ENCODE peak calls at places on chromosomes 12 and 14, in eight cellular contexts. One of them, this sample, is unnamed.

GRCh38 chr12:18250313-18250916 is 10.9 kb upstream of the PIK3C2G start:
- DNase-seq in IMR-90: peak
- DNase-seq in lower leg skin: no peak
- DNase-seq in suprapubic skin: no peak
- DNase-seq in testis: no peak
- DNase-seq in uterus: no peak
- DNase-seq in ovary: no peak
- DNase-seq in K562: peak
- DNase-seq in this sample: peak

GRCh38 chr12:51132693-51133092 is 40.2 kb downstream of the TFCP2 start:
- DNase-seq in suprapubic skin: no peak
- DNase-seq in ovary: no peak
- DNase-seq in testis: no peak
- DNase-seq in K562: no peak
- DNase-seq in uterus: no peak
- DNase-seq in lower leg skin: no peak
- DNase-seq in IMR-90: peak
- DNase-seq in this sample: no peak

GRCh38 chr12:107635139-107635538 is 50.5 kb upstream of the PWP1 start:
- DNase-seq in lower leg skin: no peak
- DNase-seq in uterus: no peak
- DNase-seq in ovary: no peak
- DNase-seq in K562: no peak
- DNase-seq in IMR-90: peak
- DNase-seq in suprapubic skin: no peak
- DNase-seq in testis: no peak
- DNase-seq in this sample: no peak

GRCh38 chr14:77221241-77221871 is 39.8 kb downstream of the TMEM63C start:
- DNase-seq in suprapubic skin: no peak
- DNase-seq in ovary: no peak
- DNase-seq in IMR-90: no peak
- DNase-seq in lower leg skin: no peak
- DNase-seq in uterus: no peak
- DNase-seq in testis: no peak
- DNase-seq in K562: no peak
- DNase-seq in this sample: no peak

GRCh38 chr12:109934026-109934425 is 34.0 kb downstream of the TCHP start:
- DNase-seq in IMR-90: peak
- DNase-seq in testis: no peak
- DNase-seq in lower leg skin: no peak
- DNase-seq in ovary: no peak
- DNase-seq in K562: no peak
- DNase-seq in uterus: no peak
- DNase-seq in suprapubic skin: no peak
- DNase-seq in this sample: no peak

GRCh38 chr12:30358113-30358512 is 337.6 kb downstream of the IPO8 start:
- DNase-seq in testis: no peak
- DNase-seq in uterus: no peak
- DNase-seq in K562: no peak
- DNase-seq in ovary: no peak
- DNase-seq in lower leg skin: no peak
- DNase-seq in IMR-90: no peak
- DNase-seq in suprapubic skin: no peak
- DNase-seq in this sample: no peak

GRCh38 chr14:100988411-100988900 is 84.9 kb upstream of the RTL1 start:
- DNase-seq in uterus: no peak
- DNase-seq in IMR-90: peak
- DNase-seq in lower leg skin: no peak
- DNase-seq in testis: no peak
- DNase-seq in suprapubic skin: no peak
- DNase-seq in K562: no peak
- DNase-seq in ovary: no peak
- DNase-seq in this sample: no peak

GRCh38 chr12:124461851-124462623 is 105.4 kb downstream of the NCOR2 start:
- DNase-seq in IMR-90: peak
- DNase-seq in testis: no peak
- DNase-seq in ovary: no peak
- DNase-seq in K562: no peak
- DNase-seq in lower leg skin: no peak
- DNase-seq in uterus: no peak
- DNase-seq in suprapubic skin: no peak
- DNase-seq in this sample: no peak

GRCh38 chr12:77521458-77522115 is 309.1 kb upstream of the NAV3 start:
- DNase-seq in uterus: no peak
- DNase-seq in IMR-90: no peak
- DNase-seq in testis: no peak
- DNase-seq in K562: no peak
- DNase-seq in ovary: no peak
- DNase-seq in lower leg skin: no peak
- DNase-seq in suprapubic skin: no peak
- DNase-seq in this sample: no peak

GRCh38 chr14:90796319-90796718 is 19.9 kb downstream of the TTC7B start:
- DNase-seq in lower leg skin: no peak
- DNase-seq in testis: no peak
- DNase-seq in uterus: no peak
- DNase-seq in K562: peak
- DNase-seq in ovary: no peak
- DNase-seq in suprapubic skin: no peak
- DNase-seq in IMR-90: no peak
- DNase-seq in this sample: no peak

GRCh38 chr14:76706811-76707210 is 54.5 kb upstream of the VASH1 start:
- DNase-seq in IMR-90: no peak
- DNase-seq in lower leg skin: no peak
- DNase-seq in K562: no peak
- DNase-seq in uterus: no peak
- DNase-seq in testis: no peak
- DNase-seq in ovary: no peak
- DNase-seq in suprapubic skin: no peak
- DNase-seq in this sample: no peak

GRCh38 chr12:14665354-14666348 is 30.7 kb downstream of the GUCY2C start:
- DNase-seq in lower leg skin: no peak
- DNase-seq in IMR-90: no peak
- DNase-seq in testis: peak
- DNase-seq in suprapubic skin: no peak
- DNase-seq in K562: peak
- DNase-seq in uterus: no peak
- DNase-seq in ovary: no peak
- DNase-seq in this sample: no peak

GRCh38 chr12:104496336-104496735 is 39.6 kb downstream of the CHST11 start:
- DNase-seq in testis: no peak
- DNase-seq in suprapubic skin: no peak
- DNase-seq in IMR-90: peak
- DNase-seq in K562: no peak
- DNase-seq in lower leg skin: no peak
- DNase-seq in ovary: no peak
- DNase-seq in uterus: no peak
- DNase-seq in this sample: no peak

GRCh38 chr12:6965714-6966113 is 4.8 kb downstream of the PHB2 start:
- DNase-seq in IMR-90: no peak
- DNase-seq in ovary: no peak
- DNase-seq in K562: no peak
- DNase-seq in uterus: no peak
- DNase-seq in testis: no peak
- DNase-seq in lower leg skin: no peak
- DNase-seq in suprapubic skin: no peak
- DNase-seq in this sample: no peak

GRCh38 chr14:60515244-60515695 is 6.3 kb downstream of the SIX6 start:
- DNase-seq in IMR-90: no peak
- DNase-seq in lower leg skin: no peak
- DNase-seq in suprapubic skin: no peak
- DNase-seq in testis: peak
- DNase-seq in uterus: no peak
- DNase-seq in ovary: no peak
- DNase-seq in K562: no peak
- DNase-seq in this sample: no peak

GRCh38 chr14:58787601-58788000 is 149.8 kb downstream of the DACT1 start:
- DNase-seq in IMR-90: no peak
- DNase-seq in suprapubic skin: no peak
- DNase-seq in lower leg skin: no peak
- DNase-seq in ovary: no peak
- DNase-seq in uterus: no peak
- DNase-seq in testis: no peak
- DNase-seq in K562: no peak
- DNase-seq in this sample: no peak

GRCh38 chr14:78254911-78255431 is 84.8 kb downstream of the NRXN3 start:
- DNase-seq in suprapubic skin: no peak
- DNase-seq in K562: no peak
- DNase-seq in lower leg skin: no peak
- DNase-seq in testis: no peak
- DNase-seq in ovary: no peak
- DNase-seq in IMR-90: no peak
- DNase-seq in uterus: no peak
- DNase-seq in this sample: no peak

GRCh38 chr12:75978677-75979076 is 52.9 kb downstream of the PHLDA1 start:
- DNase-seq in testis: no peak
- DNase-seq in suprapubic skin: no peak
- DNase-seq in ovary: no peak
- DNase-seq in IMR-90: no peak
- DNase-seq in uterus: no peak
- DNase-seq in K562: no peak
- DNase-seq in lower leg skin: no peak
- DNase-seq in this sample: no peak
- TF ChIP-seq POLR2A in testis: no peak
- TF ChIP-seq POLR2A in suprapubic skin: no peak
- TF ChIP-seq POLR2A in ovary: no peak
- TF ChIP-seq POLR2A in IMR-90: no peak
- TF ChIP-seq POLR2A in uterus: no peak
- TF ChIP-seq POLR2A in K562: no peak
- TF ChIP-seq POLR2A in lower leg skin: no peak
- TF ChIP-seq POLR2A in this sample: no peak

GRCh38 chr12:949337-950099 is at the start of gene RAD52:
- DNase-seq in testis: peak
- DNase-seq in lower leg skin: peak
- DNase-seq in K562: peak
- DNase-seq in uterus: peak
- DNase-seq in suprapubic skin: peak
- DNase-seq in ovary: peak
- DNase-seq in IMR-90: peak
- DNase-seq in this sample: peak
- TF ChIP-seq POLR2A in testis: peak
- TF ChIP-seq POLR2A in lower leg skin: peak
- TF ChIP-seq POLR2A in K562: peak
- TF ChIP-seq POLR2A in uterus: peak
- TF ChIP-seq POLR2A in suprapubic skin: peak
- TF ChIP-seq POLR2A in ovary: peak
- TF ChIP-seq POLR2A in IMR-90: peak
- TF ChIP-seq POLR2A in this sample: peak

DNA sequence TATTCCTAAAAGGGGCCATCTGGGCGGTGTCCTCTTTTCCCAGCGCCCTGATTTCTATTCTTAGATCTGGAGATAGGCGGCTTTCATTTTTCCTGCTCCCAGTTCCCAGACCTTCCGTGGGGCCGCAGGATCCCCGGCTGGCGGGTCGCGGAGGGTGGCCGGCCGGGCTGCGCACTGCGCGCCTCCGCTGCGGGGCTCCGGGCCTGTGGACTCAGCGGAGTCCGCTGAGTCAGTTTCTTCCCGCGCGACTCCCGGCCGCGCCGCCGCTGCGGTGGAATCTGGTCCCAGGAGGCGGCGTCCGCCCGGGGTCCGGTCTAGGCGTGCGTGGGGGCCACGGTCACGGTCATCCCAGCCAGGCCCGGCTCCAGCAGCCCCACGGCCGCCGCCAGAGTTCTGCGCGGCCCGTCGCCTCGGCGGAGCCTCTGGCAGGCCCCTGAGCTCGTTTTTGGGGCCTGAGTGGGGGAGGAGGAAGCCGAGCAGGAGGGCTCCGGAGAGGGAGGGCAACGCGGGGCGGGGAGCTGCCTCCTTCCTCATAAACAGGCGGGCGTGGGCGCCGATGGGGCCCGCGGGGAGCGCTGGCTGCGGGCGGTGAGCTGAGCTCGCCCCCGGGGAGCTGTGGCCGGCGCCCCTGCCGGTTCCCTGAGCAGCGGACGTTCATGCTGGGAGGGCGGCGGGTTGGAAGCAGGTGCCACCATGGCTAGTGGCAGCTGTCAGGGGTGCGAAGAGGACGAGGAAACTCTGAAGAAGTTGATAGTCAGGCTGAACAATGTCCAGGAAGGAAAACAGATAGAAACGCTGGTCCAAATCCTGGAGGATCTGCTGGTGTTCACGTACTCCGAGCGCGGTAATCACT is at the start of gene LRRK2:
- DNase-seq in suprapubic skin: peak
- DNase-seq in ovary: peak
- DNase-seq in IMR-90: peak
- DNase-seq in lower leg skin: peak
- DNase-seq in uterus: peak
- DNase-seq in K562: peak
- DNase-seq in testis: peak
- DNase-seq in this sample: peak
- TF ChIP-seq POLR2A in suprapubic skin: peak
- TF ChIP-seq POLR2A in ovary: peak
- TF ChIP-seq POLR2A in IMR-90: no peak
- TF ChIP-seq POLR2A in lower leg skin: no peak
- TF ChIP-seq POLR2A in uterus: peak
- TF ChIP-seq POLR2A in K562: no peak
- TF ChIP-seq POLR2A in testis: no peak
- TF ChIP-seq POLR2A in this sample: peak

DNA sequence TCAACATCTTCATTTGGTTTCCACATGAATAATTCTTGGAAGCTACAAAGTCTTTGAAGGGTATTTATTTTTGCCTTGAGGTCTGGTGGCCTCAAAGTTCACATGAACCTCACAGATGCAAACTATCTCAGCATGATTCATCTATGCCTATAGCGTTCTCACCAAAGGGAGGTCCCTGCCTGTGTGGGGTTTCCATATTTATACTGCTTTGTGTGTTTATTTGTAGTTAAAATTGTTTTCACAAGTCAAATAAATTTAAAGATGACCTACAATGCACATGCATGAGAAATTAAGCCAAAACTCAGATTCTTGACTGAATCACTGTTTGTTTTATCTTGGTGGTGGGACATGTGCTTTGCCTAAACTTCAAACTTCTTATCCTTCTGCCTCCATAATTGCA is 176.7 kb downstream of the PPM1H start:
- DNase-seq in suprapubic skin: no peak
- DNase-seq in IMR-90: peak
- DNase-seq in ovary: no peak
- DNase-seq in testis: no peak
- DNase-seq in K562: no peak
- DNase-seq in lower leg skin: no peak
- DNase-seq in uterus: no peak
- DNase-seq in this sample: no peak
- TF ChIP-seq POLR2A in suprapubic skin: no peak
- TF ChIP-seq POLR2A in IMR-90: no peak
- TF ChIP-seq POLR2A in ovary: no peak
- TF ChIP-seq POLR2A in testis: no peak
- TF ChIP-seq POLR2A in K562: no peak
- TF ChIP-seq POLR2A in lower leg skin: no peak
- TF ChIP-seq POLR2A in uterus: no peak
- TF ChIP-seq POLR2A in this sample: no peak

DNA sequence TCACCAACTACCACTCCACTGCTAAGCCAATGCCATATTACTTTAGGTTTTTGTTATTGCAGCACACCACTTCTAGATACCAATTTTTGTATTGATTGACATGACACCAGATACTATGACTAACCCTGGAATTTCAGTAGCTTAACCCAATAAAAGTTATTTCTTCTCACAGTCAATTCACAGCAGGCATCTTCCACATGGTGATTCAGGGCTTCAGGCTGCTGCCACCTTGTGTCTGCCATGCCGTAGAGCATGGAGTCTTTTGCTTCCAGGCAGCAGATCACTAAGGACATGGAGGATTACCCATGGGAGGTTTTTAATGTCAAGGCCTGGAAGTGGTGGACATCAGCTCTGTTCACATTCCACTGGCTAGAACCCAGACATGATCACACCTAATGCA is 56.4 kb upstream of the LTA4H start:
- DNase-seq in suprapubic skin: no peak
- DNase-seq in lower leg skin: no peak
- DNase-seq in K562: no peak
- DNase-seq in uterus: no peak
- DNase-seq in ovary: no peak
- DNase-seq in IMR-90: no peak
- DNase-seq in testis: no peak
- DNase-seq in this sample: no peak
- TF ChIP-seq POLR2A in suprapubic skin: no peak
- TF ChIP-seq POLR2A in lower leg skin: no peak
- TF ChIP-seq POLR2A in K562: no peak
- TF ChIP-seq POLR2A in uterus: no peak
- TF ChIP-seq POLR2A in ovary: no peak
- TF ChIP-seq POLR2A in IMR-90: no peak
- TF ChIP-seq POLR2A in testis: no peak
- TF ChIP-seq POLR2A in this sample: no peak